ENCODE peak calls at places on chromosome 13, in eight cellular contexts. One of them, this sample, is unnamed.

GRCh38 chr13:45401306-45401705 is 16.9 kb downstream of the SLC25A30 start:
- DNase-seq in mucosa of descending colon: no peak
- DNase-seq in esophagus muscularis mucosa: no peak
- DNase-seq in PC-3: no peak
- DNase-seq in cardiac muscle cell: no peak
- DNase-seq in upper lobe of right lung: no peak
- DNase-seq in CD8-positive, alpha-beta T cell: no peak
- DNase-seq in IMR-90: no peak
- DNase-seq in this sample: no peak

GRCh38 chr13:48220592-48221300 is 12.3 kb upstream of the ITM2B start:
- DNase-seq in esophagus muscularis mucosa: no peak
- DNase-seq in PC-3: no peak
- DNase-seq in IMR-90: no peak
- DNase-seq in cardiac muscle cell: no peak
- DNase-seq in mucosa of descending colon: no peak
- DNase-seq in CD8-positive, alpha-beta T cell: no peak
- DNase-seq in upper lobe of right lung: no peak
- DNase-seq in this sample: no peak

GRCh38 chr13:85536706-85537105 is 262.5 kb downstream of the SLITRK6 start:
- DNase-seq in cardiac muscle cell: no peak
- DNase-seq in upper lobe of right lung: no peak
- DNase-seq in PC-3: peak; percentile 60
- DNase-seq in esophagus muscularis mucosa: no peak
- DNase-seq in mucosa of descending colon: no peak
- DNase-seq in IMR-90: peak; percentile 64
- DNase-seq in CD8-positive, alpha-beta T cell: no peak
- DNase-seq in this sample: no peak

GRCh38 chr13:60155978-60156377 is 7.8 kb downstream of the DIAPH3 start:
- DNase-seq in PC-3: no peak
- DNase-seq in upper lobe of right lung: no peak
- DNase-seq in esophagus muscularis mucosa: no peak
- DNase-seq in mucosa of descending colon: no peak
- DNase-seq in cardiac muscle cell: peak; percentile 30
- DNase-seq in IMR-90: peak; percentile 8
- DNase-seq in CD8-positive, alpha-beta T cell: no peak
- DNase-seq in this sample: no peak

GRCh38 chr13:45398862-45399261 is 19.3 kb downstream of the SLC25A30 start:
- DNase-seq in upper lobe of right lung: no peak
- DNase-seq in mucosa of descending colon: no peak
- DNase-seq in cardiac muscle cell: no peak
- DNase-seq in esophagus muscularis mucosa: no peak
- DNase-seq in CD8-positive, alpha-beta T cell: peak; percentile 66
- DNase-seq in IMR-90: no peak
- DNase-seq in PC-3: no peak
- DNase-seq in this sample: no peak

GRCh38 chr13:40344270-40345148 is 321.9 kb downstream of the FOXO1 start:
- DNase-seq in esophagus muscularis mucosa: no peak
- DNase-seq in IMR-90: no peak
- DNase-seq in cardiac muscle cell: peak; percentile 85
- DNase-seq in mucosa of descending colon: no peak
- DNase-seq in upper lobe of right lung: no peak
- DNase-seq in PC-3: no peak
- DNase-seq in CD8-positive, alpha-beta T cell: no peak
- DNase-seq in this sample: peak; percentile 50

GRCh38 chr13:25727250-25727649 is 324.6 kb downstream of the SHISA2 start:
- DNase-seq in esophagus muscularis mucosa: no peak
- DNase-seq in cardiac muscle cell: no peak
- DNase-seq in IMR-90: no peak
- DNase-seq in upper lobe of right lung: peak; percentile 70
- DNase-seq in mucosa of descending colon: peak; percentile 15
- DNase-seq in CD8-positive, alpha-beta T cell: no peak
- DNase-seq in PC-3: peak; percentile 25
- DNase-seq in this sample: no peak

GRCh38 chr13:54607421-54607820 is 1578.8 kb downstream of the OLFM4 start:
- DNase-seq in esophagus muscularis mucosa: no peak
- DNase-seq in IMR-90: no peak
- DNase-seq in CD8-positive, alpha-beta T cell: no peak
- DNase-seq in upper lobe of right lung: no peak
- DNase-seq in PC-3: no peak
- DNase-seq in cardiac muscle cell: no peak
- DNase-seq in mucosa of descending colon: no peak
- DNase-seq in this sample: no peak

GRCh38 chr13:28258401-28258800 is 120.1 kb downstream of the PAN3 start:
- DNase-seq in IMR-90: no peak
- DNase-seq in PC-3: no peak
- DNase-seq in CD8-positive, alpha-beta T cell: no peak
- DNase-seq in esophagus muscularis mucosa: no peak
- DNase-seq in upper lobe of right lung: no peak
- DNase-seq in mucosa of descending colon: no peak
- DNase-seq in cardiac muscle cell: no peak
- DNase-seq in this sample: no peak

GRCh38 chr13:22927008-22927393 is 253.8 kb upstream of the SGCG start:
- DNase-seq in CD8-positive, alpha-beta T cell: no peak
- DNase-seq in esophagus muscularis mucosa: no peak
- DNase-seq in IMR-90: no peak
- DNase-seq in cardiac muscle cell: no peak
- DNase-seq in PC-3: no peak
- DNase-seq in mucosa of descending colon: no peak
- DNase-seq in upper lobe of right lung: peak; percentile 80
- DNase-seq in this sample: no peak

GRCh38 chr13:29362849-29363604 is 232.5 kb downstream of the SLC7A1 start:
- DNase-seq in esophagus muscularis mucosa: peak; percentile 75
- DNase-seq in IMR-90: peak; percentile 44
- DNase-seq in upper lobe of right lung: no peak
- DNase-seq in CD8-positive, alpha-beta T cell: peak; percentile 24
- DNase-seq in cardiac muscle cell: peak; percentile 58
- DNase-seq in mucosa of descending colon: peak; percentile 24
- DNase-seq in PC-3: peak; percentile 69
- DNase-seq in this sample: no peak

GRCh38 chr13:41193469-41193868 is 900 bp downstream of the KBTBD7 start:
- DNase-seq in PC-3: no peak
- DNase-seq in CD8-positive, alpha-beta T cell: no peak
- DNase-seq in mucosa of descending colon: no peak
- DNase-seq in esophagus muscularis mucosa: no peak
- DNase-seq in upper lobe of right lung: no peak
- DNase-seq in cardiac muscle cell: no peak
- DNase-seq in IMR-90: no peak
- DNase-seq in this sample: no peak

GRCh38 chr13:111474136-111475002 is 153.9 kb downstream of the TEX29 start:
- DNase-seq in CD8-positive, alpha-beta T cell: no peak
- DNase-seq in cardiac muscle cell: peak; percentile 56
- DNase-seq in PC-3: peak; percentile 55
- DNase-seq in IMR-90: peak; percentile 35
- DNase-seq in upper lobe of right lung: no peak
- DNase-seq in mucosa of descending colon: peak; percentile 12
- DNase-seq in esophagus muscularis mucosa: no peak
- DNase-seq in this sample: no peak

GRCh38 chr13:90416519-90416918 is 931.0 kb upstream of the MIR17HG start:
- DNase-seq in esophagus muscularis mucosa: no peak
- DNase-seq in PC-3: peak; percentile 6
- DNase-seq in upper lobe of right lung: no peak
- DNase-seq in CD8-positive, alpha-beta T cell: no peak
- DNase-seq in IMR-90: peak; percentile 43
- DNase-seq in cardiac muscle cell: peak; percentile 69
- DNase-seq in mucosa of descending colon: no peak
- DNase-seq in this sample: no peak

GRCh38 chr13:98089826-98090225 is 53.1 kb upstream of the FARP1 start:
- DNase-seq in CD8-positive, alpha-beta T cell: no peak
- DNase-seq in PC-3: no peak
- DNase-seq in mucosa of descending colon: no peak
- DNase-seq in upper lobe of right lung: no peak
- DNase-seq in esophagus muscularis mucosa: no peak
- DNase-seq in IMR-90: peak; percentile 47
- DNase-seq in cardiac muscle cell: no peak
- DNase-seq in this sample: no peak

GRCh38 chr13:22800726-22801401 is 379.9 kb upstream of the SGCG start:
- DNase-seq in mucosa of descending colon: peak; percentile 36
- DNase-seq in cardiac muscle cell: peak; percentile 12
- DNase-seq in upper lobe of right lung: no peak
- DNase-seq in CD8-positive, alpha-beta T cell: no peak
- DNase-seq in esophagus muscularis mucosa: no peak
- DNase-seq in PC-3: no peak
- DNase-seq in IMR-90: peak; percentile 0
- DNase-seq in this sample: no peak

GRCh38 chr13:100361504-100361903 is 227.1 kb downstream of the GGACT start:
- DNase-seq in CD8-positive, alpha-beta T cell: no peak
- DNase-seq in esophagus muscularis mucosa: no peak
- DNase-seq in PC-3: peak; percentile 24
- DNase-seq in cardiac muscle cell: peak; percentile 86
- DNase-seq in IMR-90: peak; percentile 62
- DNase-seq in mucosa of descending colon: no peak
- DNase-seq in upper lobe of right lung: no peak
- DNase-seq in this sample: no peak

GRCh38 chr13:34926513-34926912 is 15.6 kb upstream of the NBEA start:
- DNase-seq in IMR-90: peak; percentile 47
- DNase-seq in upper lobe of right lung: no peak
- DNase-seq in CD8-positive, alpha-beta T cell: no peak
- DNase-seq in esophagus muscularis mucosa: no peak
- DNase-seq in mucosa of descending colon: no peak
- DNase-seq in cardiac muscle cell: peak; percentile 75
- DNase-seq in PC-3: peak; percentile 62
- DNase-seq in this sample: no peak

GRCh38 chr13:30409911-30410704 is 12.2 kb upstream of the UBE2L5 start:
- DNase-seq in CD8-positive, alpha-beta T cell: no peak
- DNase-seq in esophagus muscularis mucosa: no peak
- DNase-seq in mucosa of descending colon: no peak
- DNase-seq in PC-3: peak; percentile 21
- DNase-seq in IMR-90: peak; percentile 85
- DNase-seq in upper lobe of right lung: no peak
- DNase-seq in cardiac muscle cell: peak; percentile 84
- DNase-seq in this sample: no peak

DNA sequence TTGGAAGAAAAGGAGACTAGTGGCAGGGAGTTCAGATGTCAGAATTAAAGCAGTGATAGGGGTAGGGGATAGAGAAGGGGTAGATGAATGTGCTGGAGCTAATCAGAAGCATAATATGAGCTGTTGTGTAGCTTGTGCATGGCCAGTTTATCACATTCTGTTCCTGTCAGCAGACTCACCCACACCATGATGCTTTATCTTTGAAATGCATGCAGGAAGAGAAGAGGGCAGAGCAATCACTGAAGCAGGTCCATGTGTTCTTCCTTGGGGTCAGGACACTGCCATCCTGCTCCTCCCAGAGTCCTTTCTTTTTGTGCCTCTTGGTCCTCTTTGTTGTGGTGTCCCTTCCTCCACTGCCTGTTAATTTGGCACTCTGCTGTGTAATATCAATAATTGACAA is 5.8 kb downstream of the CHAMP1 start:
- DNase-seq in PC-3: no peak
- DNase-seq in CD8-positive, alpha-beta T cell: no peak
- DNase-seq in upper lobe of right lung: no peak
- DNase-seq in mucosa of descending colon: no peak
- DNase-seq in IMR-90: no peak
- DNase-seq in esophagus muscularis mucosa: no peak
- DNase-seq in cardiac muscle cell: no peak
- DNase-seq in this sample: no peak
- H3K36me3 ChIP-seq in PC-3: peaks cover 29% of the 10 kb centered on the region
- H3K36me3 ChIP-seq in CD8-positive, alpha-beta T cell: peaks cover 10% of the 10 kb centered on the region
- H3K36me3 ChIP-seq in upper lobe of right lung: peaks cover 43% of the 10 kb centered on the region
- H3K36me3 ChIP-seq in mucosa of descending colon: peaks cover 7% of the 10 kb centered on the region
- H3K36me3 ChIP-seq in IMR-90: peaks cover 24% of the 10 kb centered on the region
- H3K36me3 ChIP-seq in esophagus muscularis mucosa: peaks cover 41% of the 10 kb centered on the region
- H3K36me3 ChIP-seq in cardiac muscle cell: peaks cover 31% of the 10 kb centered on the region
- H3K36me3 ChIP-seq in this sample: peaks cover 43% of the 10 kb centered on the region

DNA sequence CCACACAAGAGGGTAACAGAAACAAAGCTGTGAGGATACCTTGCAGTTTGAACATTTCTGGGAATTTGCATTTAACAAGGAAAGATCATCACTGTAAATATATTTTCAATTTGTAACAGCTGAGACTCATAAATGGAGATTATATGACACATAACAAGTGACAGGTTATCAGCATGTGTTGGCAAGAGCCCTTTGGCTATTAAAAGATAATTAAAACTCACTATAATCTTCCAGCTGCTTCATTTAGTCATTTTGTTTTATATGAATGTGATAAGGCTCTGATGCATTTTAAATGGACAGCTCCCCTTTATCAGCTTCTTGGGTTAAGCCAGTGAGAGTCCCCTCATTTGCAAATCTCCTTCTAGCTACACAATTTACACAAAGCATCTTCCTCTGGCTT is 27.8 kb downstream of the STARD13 start:
- DNase-seq in esophagus muscularis mucosa: no peak
- DNase-seq in PC-3: no peak
- DNase-seq in IMR-90: no peak
- DNase-seq in cardiac muscle cell: no peak
- DNase-seq in mucosa of descending colon: no peak
- DNase-seq in upper lobe of right lung: no peak
- DNase-seq in CD8-positive, alpha-beta T cell: no peak
- DNase-seq in this sample: no peak
- TF ChIP-seq CTCF in esophagus muscularis mucosa: no peak
- TF ChIP-seq CTCF in PC-3: no peak
- TF ChIP-seq CTCF in IMR-90: no peak
- TF ChIP-seq CTCF in cardiac muscle cell: no peak
- TF ChIP-seq CTCF in mucosa of descending colon: no peak
- TF ChIP-seq CTCF in upper lobe of right lung: no peak
- TF ChIP-seq CTCF in CD8-positive, alpha-beta T cell: no peak
- TF ChIP-seq CTCF in this sample: no peak

GRCh38 chr13:49926019-49926418 is 10.1 kb downstream of the SPRYD7 start:
- DNase-seq in IMR-90: no peak
- DNase-seq in upper lobe of right lung: no peak
- DNase-seq in mucosa of descending colon: no peak
- DNase-seq in esophagus muscularis mucosa: no peak
- DNase-seq in PC-3: no peak
- DNase-seq in CD8-positive, alpha-beta T cell: no peak
- DNase-seq in cardiac muscle cell: no peak
- DNase-seq in this sample: no peak

GRCh38 chr13:49927755-49928154 is 8.4 kb downstream of the SPRYD7 start:
- DNase-seq in CD8-positive, alpha-beta T cell: no peak
- DNase-seq in IMR-90: peak; percentile 76
- DNase-seq in PC-3: no peak
- DNase-seq in upper lobe of right lung: no peak
- DNase-seq in cardiac muscle cell: peak; percentile 86
- DNase-seq in esophagus muscularis mucosa: no peak
- DNase-seq in mucosa of descending colon: no peak
- DNase-seq in this sample: no peak

DNA sequence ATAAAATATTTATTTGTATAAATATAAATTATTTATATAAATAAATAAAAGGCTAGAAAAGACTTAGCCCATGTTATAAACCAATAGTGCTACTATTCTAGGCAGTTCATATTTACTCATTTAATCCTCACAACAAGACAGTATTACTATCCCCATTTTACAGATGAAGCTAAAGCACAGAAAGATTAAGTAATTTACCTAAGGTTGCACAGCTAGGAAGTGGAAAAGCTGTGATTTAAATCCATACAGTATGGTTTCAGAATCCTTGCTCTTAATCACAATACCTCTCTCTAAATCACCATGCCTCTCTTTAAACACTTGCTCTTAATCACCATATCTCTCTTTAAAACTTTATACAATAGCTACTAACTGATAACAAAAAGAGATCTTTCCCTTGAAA is 13.8 kb downstream of the SPRYD7 start:
- DNase-seq in cardiac muscle cell: no peak
- DNase-seq in CD8-positive, alpha-beta T cell: no peak
- DNase-seq in IMR-90: no peak
- DNase-seq in PC-3: no peak
- DNase-seq in mucosa of descending colon: no peak
- DNase-seq in esophagus muscularis mucosa: no peak
- DNase-seq in upper lobe of right lung: no peak
- DNase-seq in this sample: no peak
- H3K36me3 ChIP-seq in cardiac muscle cell: peaks cover 28% of the 10 kb centered on the region
- H3K36me3 ChIP-seq in CD8-positive, alpha-beta T cell: no peaks in the 10 kb centered on the region
- H3K36me3 ChIP-seq in IMR-90: peaks cover 35% of the 10 kb centered on the region
- H3K36me3 ChIP-seq in PC-3: peaks cover 7% of the 10 kb centered on the region
- H3K36me3 ChIP-seq in mucosa of descending colon: no peaks in the 10 kb centered on the region
- H3K36me3 ChIP-seq in esophagus muscularis mucosa: peaks cover 78% of the 10 kb centered on the region
- H3K36me3 ChIP-seq in upper lobe of right lung: peaks cover 82% of the 10 kb centered on the region
- H3K36me3 ChIP-seq in this sample: peaks cover 99% of the 10 kb centered on the region

GRCh38 chr13:94947965-94948371 is 235.6 kb upstream of the SOX21 start:
- DNase-seq in mucosa of descending colon: no peak
- DNase-seq in cardiac muscle cell: no peak
- DNase-seq in IMR-90: no peak
- DNase-seq in upper lobe of right lung: no peak
- DNase-seq in esophagus muscularis mucosa: no peak
- DNase-seq in PC-3: no peak
- DNase-seq in CD8-positive, alpha-beta T cell: no peak
- DNase-seq in this sample: no peak
- TF ChIP-seq CTCF in mucosa of descending colon: no peak
- TF ChIP-seq CTCF in cardiac muscle cell: no peak
- TF ChIP-seq CTCF in IMR-90: no peak
- TF ChIP-seq CTCF in upper lobe of right lung: no peak
- TF ChIP-seq CTCF in esophagus muscularis mucosa: no peak
- TF ChIP-seq CTCF in PC-3: no peak
- TF ChIP-seq CTCF in CD8-positive, alpha-beta T cell: no peak
- TF ChIP-seq CTCF in this sample: no peak